ENCODE peak calls at places on chromosomes 16 and 17, in eight cellular contexts. N is left colon; Q is progenitor cell of endocrine pancreas; B is NCI-H2081; R is stimulated activated CD8-positive, alpha-beta memory T cell treated with anti-CD3 and anti-CD28 coated beads, Interleukin-4, amount 100 ng/mL, for 1 hour; F is NCI-H1436; H is GM18507; O is G401. W is an unnamed sample.

GRCh38 chr16:24689128-24689527 is 40.3 kb upstream of the TNRC6A start:
- DNase-seq in N (no peak), Q (no peak), B (no peak), R (no peak), F (no peak), H (no peak), O (peak; percentile 90), W (no peak)

GRCh38 chr16:82587289-82587688 is 39.5 kb upstream of the CDH13 start:
- DNase-seq in N (no peak), Q (no peak), B (no peak), R (no peak), F (no peak), H (no peak), O (no peak), W (no peak)

GRCh38 chr17:17176341-17176740 is 29.8 kb downstream of the PLD6 start:
- DNase-seq in N (no peak), Q (no peak), B (no peak), R (no peak), F (no peak), H (no peak), O (no peak), W (no peak)

GRCh38 chr16:26078971-26079370 is 387.2 kb downstream of the HS3ST4 start:
- DNase-seq in N (no peak), Q (no peak), B (no peak), R (no peak), F (no peak), H (no peak), O (no peak), W (no peak)

GRCh38 chr16:80208015-80208414 is 332.8 kb upstream of the DYNLRB2 start:
- DNase-seq in N (no peak), Q (no peak), B (no peak), R (no peak), F (no peak), H (no peak), O (peak; percentile 69), W (peak; percentile 39)

GRCh38 chr17:19384723-19385391 is 2.1 kb downstream of the MFAP4 start:
- DNase-seq in N (peak; percentile 93), Q (no peak), B (no peak), R (no peak), F (peak; percentile 29), H (no peak), O (no peak), W (peak; percentile 57)

GRCh38 chr17:3475812-3476686 is at the start of gene ASPA:
- DNase-seq in N (no peak), Q (no peak), B (no peak), R (no peak), F (no peak), H (no peak), O (no peak), W (no peak)

GRCh38 chr17:40068584-40068916 is 5.8 kb downstream of the THRA start:
- DNase-seq in N (no peak), Q (no peak), B (no peak), R (no peak), F (no peak), H (no peak), O (no peak), W (no peak)

GRCh38 chr17:64687376-64687775 is 25.3 kb upstream of the SMURF2 start:
- DNase-seq in N (no peak), Q (no peak), B (no peak), R (no peak), F (no peak), H (no peak), O (no peak), W (no peak)

GRCh38 chr17:56320443-56320842 is 167.2 kb downstream of the ANKFN1 start:
- DNase-seq in N (no peak), Q (no peak), B (no peak), R (no peak), F (no peak), H (no peak), O (no peak), W (no peak)

GRCh38 chr17:48612456-48612853 is 1.6 kb upstream of the HOXB7 start:
- DNase-seq in N (no peak), Q (no peak), B (no peak), R (no peak), F (peak; percentile 23), H (no peak), O (no peak), W (peak; percentile 55)

GRCh38 chr17:81966343-81967243 is 5.6 kb upstream of the NOTUM start:
- DNase-seq in N (peak; percentile 66), Q (no peak), B (no peak), R (no peak), F (no peak), H (no peak), O (no peak), W (no peak)

GRCh38 chr17:7234100-7235012 is at the start of gene DVL2:
- DNase-seq in N (peak; percentile 97), Q (peak; percentile 88), B (peak; percentile 82), R (peak; percentile 79), F (peak; percentile 95), H (peak; percentile 92), O (peak; percentile 96), W (peak; percentile 94)

W was measured in DMS79 treated with DMSO at 0.1 percent for 48 hours.